ENCODE peak calls at places on chromosome 12, in six cellular contexts. One of them, this sample, is unnamed.

GRCh38 chr12:105013892-105014291 is 27.8 kb downstream of the NOPCHAP1 start:
- DNase-seq in left ventricle myocardium inferior: no peak
- DNase-seq in AG04450: no peak
- DNase-seq in lower leg skin: no peak
- DNase-seq in psoas muscle: no peak
- DNase-seq in fibroblast of villous mesenchyme: peak
- DNase-seq in this sample: no peak

GRCh38 chr12:11894890-11895289 is 175.8 kb upstream of the BCL2L14 start:
- DNase-seq in left ventricle myocardium inferior: no peak
- DNase-seq in AG04450: no peak
- DNase-seq in lower leg skin: no peak
- DNase-seq in psoas muscle: no peak
- DNase-seq in fibroblast of villous mesenchyme: no peak
- DNase-seq in this sample: no peak

GRCh38 chr12:39240573-39240972 is 202.3 kb downstream of the KIF21A start:
- DNase-seq in left ventricle myocardium inferior: no peak
- DNase-seq in AG04450: no peak
- DNase-seq in lower leg skin: no peak
- DNase-seq in psoas muscle: no peak
- DNase-seq in fibroblast of villous mesenchyme: no peak
- DNase-seq in this sample: no peak

GRCh38 chr12:124548854-124549378 is 18.5 kb downstream of the NCOR2 start:
- DNase-seq in left ventricle myocardium inferior: no peak
- DNase-seq in AG04450: peak
- DNase-seq in lower leg skin: peak
- DNase-seq in psoas muscle: peak
- DNase-seq in fibroblast of villous mesenchyme: peak
- DNase-seq in this sample: no peak

GRCh38 chr12:113766880-113767878 is 198.9 kb downstream of the RBM19 start:
- DNase-seq in left ventricle myocardium inferior: no peak
- DNase-seq in AG04450: peak
- DNase-seq in lower leg skin: no peak
- DNase-seq in psoas muscle: no peak
- DNase-seq in fibroblast of villous mesenchyme: peak
- DNase-seq in this sample: no peak

GRCh38 chr12:12511021-12511783 is 51.5 kb downstream of the DUSP16 start:
- DNase-seq in left ventricle myocardium inferior: no peak
- DNase-seq in AG04450: no peak
- DNase-seq in lower leg skin: no peak
- DNase-seq in psoas muscle: no peak
- DNase-seq in fibroblast of villous mesenchyme: no peak
- DNase-seq in this sample: no peak

GRCh38 chr12:45532113-45532512 is 197.4 kb upstream of the ARID2 start:
- DNase-seq in left ventricle myocardium inferior: no peak
- DNase-seq in AG04450: no peak
- DNase-seq in lower leg skin: no peak
- DNase-seq in psoas muscle: no peak
- DNase-seq in fibroblast of villous mesenchyme: no peak
- DNase-seq in this sample: no peak

GRCh38 chr12:84604541-84604940 is 308.1 kb downstream of the SLC6A15 start:
- DNase-seq in left ventricle myocardium inferior: no peak
- DNase-seq in AG04450: no peak
- DNase-seq in lower leg skin: no peak
- DNase-seq in psoas muscle: no peak
- DNase-seq in fibroblast of villous mesenchyme: no peak
- DNase-seq in this sample: no peak

GRCh38 chr12:103571286-103571685 is 15.8 kb upstream of the STAB2 start:
- DNase-seq in left ventricle myocardium inferior: peak
- DNase-seq in AG04450: no peak
- DNase-seq in lower leg skin: no peak
- DNase-seq in psoas muscle: no peak
- DNase-seq in fibroblast of villous mesenchyme: no peak
- DNase-seq in this sample: no peak

GRCh38 chr12:104137175-104137901 is 672 bp downstream of the NFYB start:
- DNase-seq in left ventricle myocardium inferior: peak
- DNase-seq in AG04450: peak
- DNase-seq in lower leg skin: peak
- DNase-seq in psoas muscle: peak
- DNase-seq in fibroblast of villous mesenchyme: peak
- DNase-seq in this sample: peak

GRCh38 chr12:3043406-3043805 is 33.8 kb upstream of the TSPAN9 start:
- DNase-seq in left ventricle myocardium inferior: no peak
- DNase-seq in AG04450: no peak
- DNase-seq in lower leg skin: no peak
- DNase-seq in psoas muscle: no peak
- DNase-seq in fibroblast of villous mesenchyme: no peak
- DNase-seq in this sample: no peak

GRCh38 chr12:59936546-59936945 is 340.7 kb downstream of the SLC16A7 start:
- DNase-seq in left ventricle myocardium inferior: no peak
- DNase-seq in AG04450: no peak
- DNase-seq in lower leg skin: no peak
- DNase-seq in psoas muscle: no peak
- DNase-seq in fibroblast of villous mesenchyme: no peak
- DNase-seq in this sample: no peak

GRCh38 chr12:46472893-46473633 is 100.5 kb upstream of the SLC38A2 start:
- DNase-seq in left ventricle myocardium inferior: no peak
- DNase-seq in AG04450: no peak
- DNase-seq in lower leg skin: no peak
- DNase-seq in psoas muscle: no peak
- DNase-seq in fibroblast of villous mesenchyme: peak
- DNase-seq in this sample: no peak

GRCh38 chr12:1758887-1759286 is 61.5 kb upstream of the LRTM2 start:
- DNase-seq in left ventricle myocardium inferior: no peak
- DNase-seq in AG04450: no peak
- DNase-seq in lower leg skin: no peak
- DNase-seq in psoas muscle: no peak
- DNase-seq in fibroblast of villous mesenchyme: peak
- DNase-seq in this sample: no peak

GRCh38 chr12:105554223-105554678 is 223.8 kb downstream of the C12orf75 start:
- DNase-seq in left ventricle myocardium inferior: no peak
- DNase-seq in AG04450: no peak
- DNase-seq in lower leg skin: no peak
- DNase-seq in psoas muscle: no peak
- DNase-seq in fibroblast of villous mesenchyme: peak
- DNase-seq in this sample: no peak

GRCh38 chr12:86712425-86712843 is 456.2 kb upstream of the MGAT4C start:
- DNase-seq in left ventricle myocardium inferior: no peak
- DNase-seq in AG04450: peak
- DNase-seq in lower leg skin: no peak
- DNase-seq in psoas muscle: no peak
- DNase-seq in fibroblast of villous mesenchyme: peak
- DNase-seq in this sample: no peak

GRCh38 chr12:57893460-57894353 is 47.2 kb upstream of the CTDSP2 start:
- DNase-seq in left ventricle myocardium inferior: peak
- DNase-seq in AG04450: peak
- DNase-seq in lower leg skin: peak
- DNase-seq in psoas muscle: peak
- DNase-seq in fibroblast of villous mesenchyme: peak
- DNase-seq in this sample: peak

GRCh38 chr12:57896139-57896436 is 45.3 kb upstream of the ATP23 start:
- DNase-seq in left ventricle myocardium inferior: no peak
- DNase-seq in AG04450: no peak
- DNase-seq in lower leg skin: no peak
- DNase-seq in psoas muscle: no peak
- DNase-seq in fibroblast of villous mesenchyme: peak
- DNase-seq in this sample: no peak

GRCh38 chr12:57895337-57896138 is 45.8 kb upstream of the ATP23 start:
- DNase-seq in left ventricle myocardium inferior: no peak
- DNase-seq in AG04450: no peak
- DNase-seq in lower leg skin: no peak
- DNase-seq in psoas muscle: no peak
- DNase-seq in fibroblast of villous mesenchyme: peak
- DNase-seq in this sample: no peak

GRCh38 chr12:57896437-57897201 is 44.7 kb upstream of the ATP23 start:
- DNase-seq in left ventricle myocardium inferior: peak
- DNase-seq in AG04450: peak
- DNase-seq in lower leg skin: peak
- DNase-seq in psoas muscle: peak
- DNase-seq in fibroblast of villous mesenchyme: peak
- DNase-seq in this sample: peak

GRCh38 chr12:57894577-57895292 is 46.6 kb upstream of the ATP23 start:
- DNase-seq in left ventricle myocardium inferior: no peak
- DNase-seq in AG04450: no peak
- DNase-seq in lower leg skin: no peak
- DNase-seq in psoas muscle: no peak
- DNase-seq in fibroblast of villous mesenchyme: no peak
- DNase-seq in this sample: no peak
- H3K4me3 ChIP-seq in left ventricle myocardium inferior: peak
- H3K4me3 ChIP-seq in AG04450: peak
- H3K4me3 ChIP-seq in lower leg skin: no peak
- H3K4me3 ChIP-seq in psoas muscle: peak
- H3K4me3 ChIP-seq in fibroblast of villous mesenchyme: peak
- H3K4me3 ChIP-seq in this sample: no peak

GRCh38 chr12:64694130-64695078 is 64.8 kb downstream of the GNS start:
- DNase-seq in left ventricle myocardium inferior: no peak
- DNase-seq in AG04450: no peak
- DNase-seq in lower leg skin: no peak
- DNase-seq in psoas muscle: no peak
- DNase-seq in fibroblast of villous mesenchyme: no peak
- DNase-seq in this sample: no peak

GRCh38 chr12:64695550-64695949 is 63.7 kb downstream of the GNS start:
- DNase-seq in left ventricle myocardium inferior: no peak
- DNase-seq in AG04450: no peak
- DNase-seq in lower leg skin: no peak
- DNase-seq in psoas muscle: no peak
- DNase-seq in fibroblast of villous mesenchyme: no peak
- DNase-seq in this sample: no peak

GRCh38 chr12:64699504-64700115 is 59.6 kb downstream of the GNS start:
- DNase-seq in left ventricle myocardium inferior: no peak
- DNase-seq in AG04450: no peak
- DNase-seq in lower leg skin: no peak
- DNase-seq in psoas muscle: no peak
- DNase-seq in fibroblast of villous mesenchyme: no peak
- DNase-seq in this sample: no peak

GRCh38 chr12:64691793-64692583 is 67.2 kb downstream of the GNS start:
- DNase-seq in left ventricle myocardium inferior: no peak
- DNase-seq in AG04450: no peak
- DNase-seq in lower leg skin: no peak
- DNase-seq in psoas muscle: no peak
- DNase-seq in fibroblast of villous mesenchyme: peak
- DNase-seq in this sample: no peak

DNA sequence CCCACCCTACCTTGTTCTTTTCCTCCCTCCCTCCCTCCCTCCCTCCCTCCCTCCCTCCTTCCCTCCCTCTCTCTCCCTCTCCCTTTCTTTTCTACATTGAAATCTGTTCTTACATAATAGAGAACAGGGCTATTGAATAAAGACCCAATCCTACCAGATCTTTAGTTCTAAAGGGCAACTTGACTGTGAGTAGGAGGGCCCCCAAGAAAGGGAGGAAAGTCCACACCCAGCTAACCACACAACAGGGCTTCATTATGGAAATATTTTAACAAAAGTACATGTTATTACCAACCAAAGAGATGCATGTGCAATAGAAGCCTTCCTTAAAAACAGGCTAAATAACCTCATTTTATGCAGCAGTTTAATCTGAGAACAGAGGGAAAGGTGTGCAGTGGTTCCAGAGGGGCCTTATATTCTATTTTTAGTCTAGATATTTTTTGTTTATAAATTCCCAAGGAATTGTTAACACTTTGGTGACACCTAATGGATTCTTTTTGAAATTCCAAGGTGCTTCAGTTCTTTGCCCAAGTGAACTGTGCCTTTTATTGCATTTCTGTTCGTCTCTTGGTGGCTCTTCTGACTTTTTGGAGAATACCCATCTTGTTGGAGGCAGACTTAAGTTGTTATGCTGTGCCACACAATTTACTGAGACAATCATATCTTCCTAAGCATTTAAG is 63.0 kb downstream of the GNS start:
- DNase-seq in left ventricle myocardium inferior: no peak
- DNase-seq in AG04450: no peak
- DNase-seq in lower leg skin: no peak
- DNase-seq in psoas muscle: no peak
- DNase-seq in fibroblast of villous mesenchyme: peak
- DNase-seq in this sample: no peak
- TF ChIP-seq CTCF in left ventricle myocardium inferior: peak
- TF ChIP-seq CTCF in AG04450: peak
- TF ChIP-seq CTCF in lower leg skin: no peak
- TF ChIP-seq CTCF in psoas muscle: peak
- TF ChIP-seq CTCF in fibroblast of villous mesenchyme: peak
- TF ChIP-seq CTCF in this sample: peak

GRCh38 chr12:14957769-14958168 is 3.6 kb downstream of the ARHGDIB start:
- DNase-seq in left ventricle myocardium inferior: no peak
- DNase-seq in AG04450: no peak
- DNase-seq in lower leg skin: no peak
- DNase-seq in psoas muscle: no peak
- DNase-seq in fibroblast of villous mesenchyme: no peak
- DNase-seq in this sample: no peak

GRCh38 chr12:14958361-14959125 is 2.9 kb downstream of the ARHGDIB start:
- DNase-seq in left ventricle myocardium inferior: no peak
- DNase-seq in AG04450: no peak
- DNase-seq in lower leg skin: no peak
- DNase-seq in psoas muscle: no peak
- DNase-seq in fibroblast of villous mesenchyme: no peak
- DNase-seq in this sample: no peak

GRCh38 chr12:14959463-14959862 is 1.9 kb downstream of the ARHGDIB start:
- DNase-seq in left ventricle myocardium inferior: no peak
- DNase-seq in AG04450: no peak
- DNase-seq in lower leg skin: no peak
- DNase-seq in psoas muscle: no peak
- DNase-seq in fibroblast of villous mesenchyme: no peak
- DNase-seq in this sample: no peak

GRCh38 chr12:14959916-14960315 is 1.5 kb downstream of the ARHGDIB start:
- DNase-seq in left ventricle myocardium inferior: no peak
- DNase-seq in AG04450: no peak
- DNase-seq in lower leg skin: no peak
- DNase-seq in psoas muscle: no peak
- DNase-seq in fibroblast of villous mesenchyme: no peak
- DNase-seq in this sample: no peak

DNA sequence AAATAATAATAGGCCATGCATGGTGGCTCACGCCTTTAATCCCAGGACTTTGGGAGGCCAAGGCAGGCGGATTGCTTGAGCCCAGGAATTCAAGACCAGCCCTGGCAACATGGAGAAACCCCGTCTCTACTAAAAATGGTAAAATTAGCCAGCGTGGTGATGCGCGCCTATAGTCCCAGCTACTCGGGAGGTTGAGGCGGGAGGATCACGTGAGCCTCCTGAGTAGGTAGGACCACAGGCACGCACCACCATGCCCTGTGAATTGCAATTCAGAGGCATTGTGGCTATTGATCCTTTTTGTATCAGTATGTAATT is 2.3 kb downstream of the ARHGDIB start:
- DNase-seq in left ventricle myocardium inferior: no peak
- DNase-seq in AG04450: no peak
- DNase-seq in lower leg skin: no peak
- DNase-seq in psoas muscle: no peak
- DNase-seq in fibroblast of villous mesenchyme: no peak
- DNase-seq in this sample: no peak
- H3K4me3 ChIP-seq in left ventricle myocardium inferior: peak
- H3K4me3 ChIP-seq in AG04450: no peak
- H3K4me3 ChIP-seq in lower leg skin: no peak
- H3K4me3 ChIP-seq in psoas muscle: peak
- H3K4me3 ChIP-seq in fibroblast of villous mesenchyme: no peak
- H3K4me3 ChIP-seq in this sample: no peak

DNA sequence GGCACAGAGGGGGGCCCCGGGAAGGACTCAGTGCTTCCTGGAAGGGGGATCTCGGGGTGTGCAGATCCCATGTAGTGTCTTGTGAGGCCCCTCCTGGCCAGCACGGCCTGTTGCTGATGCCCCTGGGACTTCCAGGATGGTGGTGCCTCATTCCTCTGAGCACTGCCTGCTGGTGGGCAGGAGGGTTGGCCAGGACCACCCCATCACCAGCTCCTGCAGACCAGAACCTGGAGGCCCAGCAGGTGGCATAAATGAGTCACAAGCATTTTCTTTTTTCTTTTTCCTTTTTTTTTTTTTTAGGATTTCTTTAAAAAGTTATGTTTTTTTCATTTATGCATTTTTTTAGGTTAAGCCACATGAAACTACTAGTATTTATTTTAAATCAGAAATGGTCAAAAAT is 8.0 kb downstream of the MMP17 start:
- DNase-seq in left ventricle myocardium inferior: no peak
- DNase-seq in AG04450: no peak
- DNase-seq in lower leg skin: no peak
- DNase-seq in psoas muscle: no peak
- DNase-seq in fibroblast of villous mesenchyme: peak
- DNase-seq in this sample: no peak
- TF ChIP-seq CTCF in left ventricle myocardium inferior: peak
- TF ChIP-seq CTCF in AG04450: peak
- TF ChIP-seq CTCF in lower leg skin: no peak
- TF ChIP-seq CTCF in psoas muscle: no peak
- TF ChIP-seq CTCF in fibroblast of villous mesenchyme: peak
- TF ChIP-seq CTCF in this sample: peak

This sample was measured in dorsolateral prefrontal cortex.